ENCODE peak calls at places on chromosomes 7 and 10, in eight cellular contexts. H is adrenal gland, A is sigmoid colon, W is ovary, N is A549, B is uterus, Y is spleen, Z is prostate gland. D is an unnamed sample.

GRCh38 chr7:2317556-2318293 is 3.5 kb upstream of the SNX8 start:
- DNase-seq in Y (no peak), Z (no peak), B (no peak), N (no peak), W (no peak), H (no peak), A (no peak), D (no peak)

GRCh38 chr7:77542895-77543294 is 5.8 kb downstream of the PTPN12 start:
- DNase-seq in H (no peak), B (no peak), N (no peak), A (no peak), Y (no peak), Z (no peak), W (no peak), D (no peak)

GRCh38 chr10:75449320-75450061 is 18.1 kb downstream of the LRMDA start:
- DNase-seq in A (no peak), Z (no peak), N (no peak), Y (no peak), B (no peak), W (no peak), H (no peak), D (no peak)

GRCh38 chr10:99993994-99994689 is 15.6 kb downstream of the DNMBP start:
- DNase-seq in H (peak; percentile 65), Y (peak; percentile 88), Z (no peak), B (peak; percentile 42), A (peak; percentile 85), N (no peak), W (no peak), D (peak; percentile 61)

GRCh38 chr10:59244871-59245270 is 68.4 kb downstream of the PHYHIPL start:
- DNase-seq in Y (no peak), W (no peak), B (no peak), N (no peak), Z (no peak), A (no peak), H (no peak), D (no peak)

GRCh38 chr7:47451851-47452205 is 130.1 kb downstream of the TNS3 start:
- DNase-seq in Z (no peak), A (no peak), Y (no peak), N (no peak), W (no peak), H (no peak), B (no peak), D (no peak)

GRCh38 chr10:5840314-5841307 is 27.4 kb upstream of the GDI2 start:
- DNase-seq in A (no peak), Z (no peak), W (peak; percentile 12), H (no peak), Y (peak; percentile 94), N (no peak), B (no peak), D (no peak)

GRCh38 chr7:130409067-130409721 is 28.9 kb downstream of the CPA1 start:
- DNase-seq in H (no peak), N (no peak), Y (no peak), B (no peak), Z (no peak), A (no peak), W (no peak), D (no peak)

GRCh38 chr10:6080417-6080973 is 8.3 kb upstream of the RBM17 start:
- DNase-seq in W (no peak), A (no peak), Y (no peak), Z (no peak), H (no peak), N (no peak), B (no peak), D (no peak)

GRCh38 chr10:19316204-19316870 is 267.7 kb downstream of the MALRD1 start:
- DNase-seq in Y (no peak), W (no peak), N (no peak), B (no peak), H (no peak), Z (no peak), A (no peak), D (no peak)

GRCh38 chr10:88687853-88688467 is 18.1 kb upstream of the LIPK start:
- DNase-seq in H (no peak), W (no peak), A (no peak), B (no peak), N (peak; percentile 27), Z (no peak), Y (no peak), D (no peak)

GRCh38 chr10:690227-691161 is 1.0 kb upstream of the DIP2C start:
- DNase-seq in Z (no peak), W (no peak), B (peak; percentile 39), N (no peak), A (no peak), H (no peak), Y (no peak), D (no peak)
- TF ChIP-seq POLR2A in Z (no peak), W (no peak), B (no peak), N (no peak), A (no peak), H (no peak), Y (no peak), D (no peak)

GRCh38 chr7:28411876-28412662 is at the start of gene CREB5:
- DNase-seq in W (no peak), Y (no peak), A (no peak), B (no peak), Z (no peak), H (no peak), N (no peak), D (no peak)
- TF ChIP-seq POLR2A in W (no peak), Y (no peak), A (no peak), B (no peak), Z (no peak), H (no peak), N (no peak), D (no peak)

DNA sequence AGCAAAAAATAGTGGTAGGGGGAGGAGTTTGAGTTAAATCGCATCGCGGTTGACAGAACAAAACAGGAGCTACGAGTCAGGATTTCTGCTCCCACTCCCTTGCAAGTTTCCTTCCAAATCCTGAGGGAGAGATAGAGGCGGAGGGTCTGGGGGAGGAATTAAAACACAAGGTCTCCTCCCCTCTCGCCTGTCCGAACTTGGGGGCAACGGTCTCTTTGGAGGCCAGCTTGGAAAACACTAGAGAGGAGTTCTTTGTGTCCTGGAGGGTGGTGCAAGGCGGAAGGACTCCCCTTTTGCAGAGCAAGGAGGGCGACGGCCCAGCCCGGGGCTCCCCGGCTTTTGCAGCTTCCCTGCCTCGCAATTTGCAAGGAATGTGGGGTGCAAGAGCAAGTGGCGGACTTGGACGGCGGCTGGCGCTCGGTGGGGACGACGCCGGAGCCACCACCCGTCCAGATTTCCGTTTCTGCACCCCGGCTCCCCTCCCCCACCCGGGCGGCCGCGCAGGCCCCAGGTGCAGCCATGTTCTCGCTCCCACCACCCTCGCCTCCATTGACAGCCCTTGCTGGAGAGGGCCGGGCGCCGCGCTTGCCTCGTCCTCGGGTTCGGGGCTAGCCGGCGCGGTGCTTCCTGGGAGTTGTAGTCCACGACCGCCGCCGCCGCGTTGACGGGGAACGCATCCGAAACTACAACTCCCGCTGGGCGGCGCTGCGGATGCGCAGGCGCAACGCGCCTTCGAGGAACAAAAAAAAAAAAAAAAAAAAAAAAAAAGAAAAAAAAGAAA is 417 bp upstream of the GTF2I start:
- DNase-seq in N (peak; percentile 94), Z (peak; percentile 98), Y (peak; percentile 100), W (peak; percentile 98), B (peak; percentile 97), A (peak; percentile 99), H (peak; percentile 99), D (peak; percentile 100)
- TF ChIP-seq POLR2A in N (peak; percentile 64), Z (peak; percentile 83), Y (peak; percentile 57), W (no peak), B (peak; percentile 63), A (peak; percentile 53), H (peak; percentile 74), D (peak; percentile 90)

DNA sequence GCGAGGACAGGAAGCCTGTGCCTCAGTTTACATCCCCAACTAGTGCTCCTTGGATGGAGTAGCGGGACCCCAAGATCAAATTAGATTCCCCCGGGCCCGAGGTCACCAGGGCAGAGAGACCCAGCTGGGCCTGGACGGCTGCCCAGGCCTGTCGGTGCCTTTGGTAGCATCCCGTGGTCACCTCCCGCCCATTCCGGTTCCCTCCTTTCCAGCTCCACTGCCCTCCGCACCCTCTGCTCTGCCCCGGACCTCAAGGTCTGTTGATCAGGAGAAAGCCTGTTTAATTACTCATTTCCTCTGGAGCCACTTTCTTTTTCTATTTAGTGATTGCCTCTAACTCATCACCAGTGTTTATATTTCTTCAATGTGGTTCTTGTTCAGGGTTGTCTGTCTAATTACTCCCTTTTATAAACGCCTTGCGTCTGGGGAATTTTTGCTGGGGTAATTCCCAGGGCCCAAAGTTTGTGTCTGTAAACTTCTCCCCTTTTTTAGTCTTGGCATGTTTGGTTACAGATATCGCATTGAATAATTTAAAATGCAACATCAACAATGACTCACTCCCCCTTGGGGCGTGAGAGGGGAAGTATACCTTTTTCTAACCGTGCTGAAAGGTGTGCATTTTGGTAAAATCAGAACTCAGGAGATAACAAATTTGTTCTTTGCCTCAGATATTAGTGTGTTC is 1.9 kb downstream of the FOXK1 start:
- DNase-seq in H (peak; percentile 82), B (peak; percentile 52), A (peak; percentile 83), W (peak; percentile 54), Y (peak; percentile 90), Z (peak; percentile 30), N (no peak), D (peak; percentile 81)
- TF ChIP-seq POLR2A in H (no peak), B (no peak), A (no peak), W (no peak), Y (no peak), Z (peak; percentile 33), N (no peak), D (no peak)

GRCh38 chr10:91797874-91798735 is at the start of gene TNKS2:
- DNase-seq in Z (peak; percentile 90), H (peak; percentile 95), N (peak; percentile 84), Y (peak; percentile 98), W (peak; percentile 95), A (peak; percentile 96), B (peak; percentile 91), D (peak; percentile 96)
- TF ChIP-seq POLR2A in Z (peak; percentile 95), H (peak; percentile 80), N (peak; percentile 92), Y (peak; percentile 30), W (peak; percentile 94), A (peak; percentile 83), B (peak; percentile 95), D (peak; percentile 93)

D was measured in right lobe of liver.